ENCODE peak calls at places on chromosomes 3 and 15, in four cellular contexts. One of them, this sample, is unnamed.

GRCh38 chr3:127053979-127054378 is 71.1 kb downstream of the PLXNA1 start:
- DNase-seq in H1: no peak
- DNase-seq in mesenchymal stem cell: no peak
- DNase-seq in trophoblast cell: no peak
- DNase-seq in this sample: no peak

GRCh38 chr3:195696632-195697278 is 24.0 kb upstream of the MUC20 start:
- DNase-seq in H1: no peak
- DNase-seq in trophoblast cell: no peak
- DNase-seq in mesenchymal stem cell: no peak
- DNase-seq in this sample: no peak

GRCh38 chr3:150216866-150217600 is 191.1 kb upstream of the TSC22D2 start:
- DNase-seq in H1: no peak
- DNase-seq in mesenchymal stem cell: no peak
- DNase-seq in trophoblast cell: no peak
- DNase-seq in this sample: no peak

GRCh38 chr3:171162986-171163723 is 136.6 kb upstream of the SLC2A2 start:
- DNase-seq in trophoblast cell: peak; percentile 54
- DNase-seq in H1: no peak
- DNase-seq in mesenchymal stem cell: no peak
- DNase-seq in this sample: no peak

GRCh38 chr3:13846716-13847570 is 32.9 kb downstream of the WNT7A start:
- DNase-seq in H1: no peak
- DNase-seq in mesenchymal stem cell: no peak
- DNase-seq in trophoblast cell: no peak
- DNase-seq in this sample: no peak

GRCh38 chr3:48476426-48477053 is 27.4 kb downstream of the SHISA5 start:
- DNase-seq in mesenchymal stem cell: no peak
- DNase-seq in H1: no peak
- DNase-seq in trophoblast cell: no peak
- DNase-seq in this sample: no peak

GRCh38 chr3:140766465-140766864 is 88.6 kb downstream of the TRIM42 start:
- DNase-seq in trophoblast cell: no peak
- DNase-seq in mesenchymal stem cell: no peak
- DNase-seq in H1: no peak
- DNase-seq in this sample: no peak

GRCh38 chr15:39586387-39587171 is 5.7 kb downstream of the THBS1 start:
- DNase-seq in trophoblast cell: no peak
- DNase-seq in mesenchymal stem cell: peak; percentile 60
- DNase-seq in H1: no peak
- DNase-seq in this sample: no peak

GRCh38 chr3:61527011-61527410 is 34.4 kb upstream of the PTPRG start:
- DNase-seq in trophoblast cell: peak; percentile 79
- DNase-seq in H1: no peak
- DNase-seq in mesenchymal stem cell: no peak
- DNase-seq in this sample: no peak

DNA sequence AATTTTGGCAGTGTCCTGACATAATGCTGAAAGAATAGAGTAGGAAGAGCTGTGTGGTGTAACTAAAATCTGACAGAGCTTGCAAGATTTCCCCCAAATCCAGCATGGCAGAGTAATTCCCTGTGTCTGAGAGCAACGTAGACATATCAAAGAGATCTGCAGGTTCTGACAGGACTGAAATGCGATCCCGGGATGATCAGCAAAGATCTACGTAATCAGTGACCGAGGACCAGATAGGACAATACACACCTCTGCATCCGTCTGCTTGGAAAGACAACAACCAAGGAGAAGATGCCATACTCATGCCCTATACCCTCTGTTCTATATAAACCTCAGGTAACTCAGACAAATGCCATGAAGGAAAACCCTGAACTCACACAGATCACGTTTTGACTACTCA is 26.6 kb upstream of the SYNPR start:
- DNase-seq in H1: no peak
- DNase-seq in mesenchymal stem cell: no peak
- DNase-seq in trophoblast cell: no peak
- DNase-seq in this sample: no peak
- H2BK12ac ChIP-seq in H1: no peak overlapping the region
- H2BK12ac ChIP-seq in mesenchymal stem cell: no peak overlapping the region
- H2BK12ac ChIP-seq in trophoblast cell: no peak overlapping the region
- H2BK12ac ChIP-seq in this sample: no peak overlapping the region

DNA sequence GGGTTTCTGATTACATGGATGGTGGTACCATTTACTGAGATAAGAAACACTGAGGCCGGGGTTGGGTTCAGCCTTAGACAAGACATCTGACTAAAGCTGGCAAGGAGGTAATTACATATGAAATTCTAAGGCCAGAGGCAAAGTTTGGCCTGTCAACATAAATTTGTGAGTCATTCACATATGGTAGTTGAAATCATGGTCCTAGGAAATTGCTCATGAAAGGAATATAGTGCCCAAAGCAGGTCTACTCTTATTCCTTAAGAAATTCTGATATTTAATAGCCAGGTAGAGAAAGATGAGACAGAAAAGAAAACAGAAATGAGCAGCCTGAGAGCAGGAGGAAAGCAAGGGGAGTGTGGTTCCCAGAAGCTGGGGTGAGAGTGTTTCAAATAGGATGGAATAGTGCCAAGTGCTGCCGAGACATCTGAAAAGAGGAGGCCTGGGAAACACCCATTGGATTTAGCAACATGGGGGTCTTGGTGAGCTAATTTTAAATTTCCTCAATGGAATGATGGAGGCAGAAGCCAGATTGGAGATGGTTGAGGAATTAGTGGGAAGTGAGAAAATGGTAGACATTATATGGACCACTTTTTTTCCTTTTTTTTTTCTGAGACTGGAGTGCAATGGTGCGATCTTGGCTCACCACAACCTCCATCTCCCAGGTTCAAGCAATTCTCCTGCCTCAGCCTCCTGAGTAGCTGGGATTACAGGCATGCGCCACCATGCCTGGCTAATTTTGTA is 85.0 kb upstream of the NR2E3 start:
- DNase-seq in trophoblast cell: peak; percentile 36
- DNase-seq in mesenchymal stem cell: peak; percentile 12
- DNase-seq in H1: no peak
- DNase-seq in this sample: no peak
- H3K4me3 ChIP-seq in trophoblast cell: no peak overlapping the region
- H3K4me3 ChIP-seq in mesenchymal stem cell: no peak overlapping the region
- H3K4me3 ChIP-seq in H1: no peak overlapping the region
- H3K4me3 ChIP-seq in this sample: no peak overlapping the region

GRCh38 chr3:153210116-153210515 is 48.1 kb downstream of the RAP2B start:
- DNase-seq in mesenchymal stem cell: peak; percentile 38
- DNase-seq in trophoblast cell: no peak
- DNase-seq in H1: no peak
- DNase-seq in this sample: no peak
- H3K4ac ChIP-seq in mesenchymal stem cell: no peak overlapping the region
- H3K4ac ChIP-seq in trophoblast cell: no peak overlapping the region
- H3K4ac ChIP-seq in H1: no peak overlapping the region
- H3K4ac ChIP-seq in this sample: no peak overlapping the region

GRCh38 chr15:40952301-40952900 is 870 bp upstream of the CHAC1 start:
- DNase-seq in trophoblast cell: no peak
- DNase-seq in mesenchymal stem cell: no peak
- DNase-seq in H1: no peak
- DNase-seq in this sample: no peak
- H2BK12ac ChIP-seq in trophoblast cell: no peak overlapping the region
- H2BK12ac ChIP-seq in mesenchymal stem cell: peak overlapping the region; percentile 40
- H2BK12ac ChIP-seq in H1: peak overlapping the region; percentile 99
- H2BK12ac ChIP-seq in this sample: peak overlapping the region; percentile 36

GRCh38 chr15:33068531-33068990 is 126.0 kb downstream of the FMN1 start:
- DNase-seq in mesenchymal stem cell: peak; percentile 17
- DNase-seq in trophoblast cell: peak; percentile 79
- DNase-seq in H1: no peak
- DNase-seq in this sample: no peak
- H3K4me3 ChIP-seq in mesenchymal stem cell: no peak overlapping the region
- H3K4me3 ChIP-seq in trophoblast cell: no peak overlapping the region
- H3K4me3 ChIP-seq in H1: peak overlapping the region; percentile 17
- H3K4me3 ChIP-seq in this sample: no peak overlapping the region

GRCh38 chr3:50321844-50322385 is 630 bp downstream of the HYAL2 start:
- DNase-seq in trophoblast cell: no peak
- DNase-seq in mesenchymal stem cell: no peak
- DNase-seq in H1: no peak
- DNase-seq in this sample: peak; percentile 94
- H3K4ac ChIP-seq in trophoblast cell: peak overlapping the region; percentile 62
- H3K4ac ChIP-seq in mesenchymal stem cell: peak overlapping the region; percentile 75
- H3K4ac ChIP-seq in H1: peak overlapping the region; percentile 33
- H3K4ac ChIP-seq in this sample: peak overlapping the region; percentile 66

GRCh38 chr3:124413989-124414598 is 316.2 kb upstream of the UMPS start:
- DNase-seq in H1: no peak
- DNase-seq in trophoblast cell: no peak
- DNase-seq in mesenchymal stem cell: no peak
- DNase-seq in this sample: no peak
- H2BK12ac ChIP-seq in H1: no peak overlapping the region
- H2BK12ac ChIP-seq in trophoblast cell: no peak overlapping the region
- H2BK12ac ChIP-seq in mesenchymal stem cell: no peak overlapping the region
- H2BK12ac ChIP-seq in this sample: no peak overlapping the region

GRCh38 chr3:10823516-10823818 is 7.4 kb downstream of the SLC6A11 start:
- DNase-seq in mesenchymal stem cell: no peak
- DNase-seq in trophoblast cell: no peak
- DNase-seq in H1: no peak
- DNase-seq in this sample: no peak
- H3K4me3 ChIP-seq in mesenchymal stem cell: no peak overlapping the region
- H3K4me3 ChIP-seq in trophoblast cell: no peak overlapping the region
- H3K4me3 ChIP-seq in H1: no peak overlapping the region
- H3K4me3 ChIP-seq in this sample: no peak overlapping the region

This sample was measured in neuronal stem cell.